ENCODE peak calls at places on chromosomes 2 and 18, in four cellular contexts. K is mucosa of gallbladder, C is fibroblast of the conjunctiva, J is NCI-H774. G is an unnamed sample.

GRCh38 chr2:148720501-148720998 is 76.0 kb downstream of the EPC2 start:
- DNase-seq in C (peak; percentile 16), K (peak; percentile 10), J (peak; percentile 1), G (no peak)

GRCh38 chr2:20578266-20578894 is 72.5 kb downstream of the HS1BP3 start:
- DNase-seq in K (no peak), C (no peak), J (no peak), G (no peak)

GRCh38 chr2:62663920-62664319 is 41.6 kb upstream of the EHBP1 start:
- DNase-seq in K (no peak), J (no peak), C (no peak), G (no peak)

GRCh38 chr2:64052468-64053241 is 33.4 kb upstream of the VPS54 start:
- DNase-seq in C (no peak), K (no peak), J (no peak), G (no peak)

GRCh38 chr2:218832081-218832480 is 478 bp upstream of the PRKAG3 start:
- DNase-seq in K (no peak), C (no peak), J (no peak), G (no peak)

GRCh38 chr18:63085611-63086010 is 234.0 kb downstream of the BCL2 start:
- DNase-seq in K (no peak), C (no peak), J (no peak), G (no peak)

GRCh38 chr2:46275995-46276394 is 21.2 kb upstream of the EPAS1 start:
- DNase-seq in J (no peak), K (peak; percentile 57), C (no peak), G (no peak)

GRCh38 chr2:112154246-112155110 is 16.3 kb downstream of the FBLN7 start:
- DNase-seq in C (no peak), J (no peak), K (no peak), G (no peak)

GRCh38 chr2:200383380-200384110 is 77.1 kb downstream of the SPATS2L start:
- DNase-seq in C (peak; percentile 76), J (peak; percentile 56), K (no peak), G (peak; percentile 34)

GRCh38 chr2:135839713-135840112 is 2.7 kb upstream of the LCT start:
- DNase-seq in K (no peak), C (peak; percentile 74), J (no peak), G (no peak)

GRCh38 chr18:55477537-55478300 is 110.3 kb downstream of the TCF4 start:
- DNase-seq in C (peak; percentile 17), J (peak; percentile 15), K (no peak), G (peak; percentile 49)

GRCh38 chr2:32882911-32883810 is 63.6 kb upstream of the LTBP1 start:
- DNase-seq in K (no peak), J (no peak), C (no peak), G (no peak)

GRCh38 chr2:28172114-28172898 is 220.4 kb upstream of the FOSL2 start:
- DNase-seq in C (no peak), J (no peak), K (no peak), G (no peak)

GRCh38 chr18:7683753-7684152 is 116.6 kb downstream of the PTPRM start:
- DNase-seq in K (no peak), C (no peak), J (no peak), G (no peak)

GRCh38 chr2:196607073-196607472 is 32.4 kb upstream of the CCDC150 start:
- DNase-seq in C (peak; percentile 42), J (peak; percentile 25), K (no peak), G (no peak)